ENCODE peak calls at places on chromosome 21, in seven cellular contexts. N is testis, A is prostate gland, Q is GM23248, J is pancreas, F is PC-9, G is heart right ventricle. M is an unnamed sample.

GRCh38 chr21:18248171-18248570 is 3.5 kb downstream of the CHODL start:
- DNase-seq in N (no peak), A (no peak), Q (no peak), J (no peak), F (no peak), G (no peak), M (no peak)

GRCh38 chr21:36055551-36055950 is 4.8 kb downstream of the SETD4 start:
- DNase-seq in N (no peak), A (no peak), Q (no peak), J (no peak), F (no peak), G (peak; percentile 24), M (no peak)

GRCh38 chr21:41830764-41831452 is 48.2 kb downstream of the PRDM15 start:
- DNase-seq in N (no peak), A (no peak), Q (no peak), J (no peak), F (no peak), G (no peak), M (no peak)

GRCh38 chr21:28871388-28872015 is 121.2 kb downstream of the LTN1 start:
- DNase-seq in N (no peak), A (no peak), Q (peak; percentile 44), J (no peak), F (no peak), G (no peak), M (no peak)

GRCh38 chr21:36707763-36708511 is 9.0 kb downstream of the SIM2 start:
- DNase-seq in N (no peak), A (no peak), Q (no peak), J (no peak), F (no peak), G (no peak), M (no peak)

GRCh38 chr21:22421416-22422190 is 1423.4 kb downstream of the NCAM2 start:
- DNase-seq in N (no peak), A (no peak), Q (no peak), J (no peak), F (no peak), G (no peak), M (no peak)

GRCh38 chr21:42137191-42137913 is 66.2 kb downstream of the UMODL1 start:
- DNase-seq in N (no peak), A (no peak), Q (no peak), J (no peak), F (no peak), G (no peak), M (peak; percentile 60)

GRCh38 chr21:24290151-24290833 is 1317.0 kb downstream of the MRPL39 start:
- DNase-seq in N (no peak), A (no peak), Q (no peak), J (no peak), F (no peak), G (no peak), M (no peak)

GRCh38 chr21:36337099-36337509 is 17.1 kb downstream of the MORC3 start:
- DNase-seq in N (no peak), A (peak; percentile 37), Q (peak; percentile 85), J (no peak), F (no peak), G (no peak), M (no peak)

GRCh38 chr21:28333455-28334108 is 659.1 kb downstream of the LTN1 start:
- DNase-seq in N (no peak), A (no peak), Q (peak; percentile 69), J (no peak), F (no peak), G (no peak), M (no peak)

GRCh38 chr21:26710155-26710554 is 135.1 kb downstream of the ADAMTS1 start:
- DNase-seq in N (no peak), A (no peak), Q (no peak), J (no peak), F (no peak), G (no peak), M (no peak)

GRCh38 chr21:31078796-31079195 is 40.5 kb upstream of the KRTAP19-8 start:
- DNase-seq in N (no peak), A (no peak), Q (no peak), J (no peak), F (no peak), G (no peak), M (no peak)

GRCh38 chr21:41961282-41961701 is 7.5 kb upstream of the C2CD2 start:
- DNase-seq in N (no peak), A (no peak), Q (peak; percentile 55), J (no peak), F (no peak), G (no peak), M (no peak)

GRCh38 chr21:37916795-37917142 is 512 bp upstream of the KCNJ6 start:
- DNase-seq in N (peak; percentile 21), A (no peak), Q (peak; percentile 22), J (no peak), F (no peak), G (no peak), M (no peak)

GRCh38 chr21:41439245-41439644 is 13.2 kb downstream of the MX1 start:
- DNase-seq in N (no peak), A (no peak), Q (no peak), J (no peak), F (no peak), G (no peak), M (no peak)

GRCh38 chr21:26887241-26887640 is 42.0 kb upstream of the ADAMTS1 start:
- DNase-seq in N (no peak), A (peak; percentile 65), Q (peak; percentile 38), J (no peak), F (no peak), G (no peak), M (no peak)

GRCh38 chr21:37742532-37742931 is 173.7 kb downstream of the KCNJ6 start:
- DNase-seq in N (no peak), A (no peak), Q (peak; percentile 62), J (no peak), F (no peak), G (no peak), M (no peak)

GRCh38 chr21:31875424-31876097 is 2.7 kb downstream of the HUNK start:
- DNase-seq in N (no peak), A (no peak), Q (peak; percentile 64), J (no peak), F (no peak), G (no peak), M (no peak)

GRCh38 chr21:38958940-38959685 is 153.4 kb downstream of the ETS2 start:
- DNase-seq in N (peak; percentile 32), A (no peak), Q (peak; percentile 82), J (no peak), F (no peak), G (peak; percentile 47), M (peak; percentile 80)

DNA sequence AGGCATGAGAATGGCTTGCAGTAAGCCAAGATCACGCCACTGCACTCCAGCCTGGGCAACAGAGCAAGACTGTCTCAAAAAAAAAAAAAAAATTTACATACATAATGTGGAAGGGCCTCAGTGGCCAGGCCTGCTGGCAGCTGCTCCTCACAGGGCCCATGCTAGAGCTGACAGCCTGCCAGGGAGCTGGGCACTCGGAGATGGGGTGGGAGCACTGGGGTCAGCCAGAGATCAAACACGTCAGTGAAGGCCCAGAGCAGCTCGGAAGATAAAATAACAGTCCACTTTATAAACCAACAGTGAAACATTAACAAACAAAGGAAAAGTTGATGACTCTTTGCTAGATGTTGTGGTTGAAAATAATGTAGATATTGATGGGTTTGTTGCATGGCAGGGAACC is 42.8 kb downstream of the ATP5PF start:
- DNase-seq in N (no peak), A (no peak), Q (no peak), J (no peak), F (no peak), G (no peak), M (no peak)
- H3K36me3 ChIP-seq in N (no peaks in the 10 kb centered on the region), A (no peaks in the 10 kb centered on the region), Q (no peaks in the 10 kb centered on the region), J (no peaks in the 10 kb centered on the region), F (no peaks in the 10 kb centered on the region), G (peaks cover 54% of the 10 kb centered on the region), M (no peaks in the 10 kb centered on the region)

GRCh38 chr21:44021064-44021463 is 9.0 kb downstream of the TRAPPC10 start:
- DNase-seq in N (no peak), A (no peak), Q (no peak), J (no peak), F (no peak), G (no peak), M (no peak)

GRCh38 chr21:44020551-44020950 is 8.4 kb downstream of the TRAPPC10 start:
- DNase-seq in N (no peak), A (no peak), Q (no peak), J (no peak), F (no peak), G (no peak), M (no peak)

GRCh38 chr21:44018813-44019567 is 6.9 kb downstream of the TRAPPC10 start:
- DNase-seq in N (no peak), A (no peak), Q (no peak), J (no peak), F (no peak), G (no peak), M (no peak)

GRCh38 chr21:44018127-44018526 is 6.0 kb downstream of the TRAPPC10 start:
- DNase-seq in N (no peak), A (no peak), Q (no peak), J (no peak), F (no peak), G (no peak), M (no peak)

DNA sequence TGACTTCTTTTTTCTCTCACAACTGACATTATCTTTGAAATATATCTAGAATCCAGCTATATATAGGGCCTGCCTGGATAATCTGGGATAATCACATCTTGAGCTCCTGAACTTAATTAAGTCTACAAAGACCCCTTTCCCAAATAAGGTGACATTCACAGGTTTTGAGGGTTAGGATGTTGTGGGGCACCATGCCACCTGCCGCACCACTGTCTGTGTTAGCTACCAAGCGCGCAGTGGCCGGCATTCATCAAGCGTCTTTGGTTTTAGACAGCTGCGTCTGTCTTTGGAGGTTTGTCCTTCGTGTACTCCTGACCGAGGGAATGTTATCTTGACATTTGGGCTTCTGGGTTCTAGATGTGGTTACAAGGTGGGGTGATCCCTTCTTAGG is 7.5 kb downstream of the TRAPPC10 start:
- DNase-seq in N (no peak), A (no peak), Q (no peak), J (no peak), F (no peak), G (no peak), M (no peak)
- H3K4me1 ChIP-seq in N (no peaks in the 10 kb centered on the region), A (no peaks in the 10 kb centered on the region), Q (peaks cover 16% of the 10 kb centered on the region), J (no peaks in the 10 kb centered on the region), F (no peaks in the 10 kb centered on the region), G (peaks cover 30% of the 10 kb centered on the region), M (peaks cover 6% of the 10 kb centered on the region)

GRCh38 chr21:45222001-45222400 is 65.7 kb downstream of the POFUT2 start:
- DNase-seq in N (no peak), A (no peak), Q (no peak), J (no peak), F (no peak), G (no peak), M (no peak)
- H3K36me3 ChIP-seq in N (no peaks in the 10 kb centered on the region), A (peaks cover 10% of the 10 kb centered on the region), Q (peaks cover 14% of the 10 kb centered on the region), J (no peaks in the 10 kb centered on the region), F (no peaks in the 10 kb centered on the region), G (peaks cover 63% of the 10 kb centered on the region), M (no peaks in the 10 kb centered on the region)

DNA sequence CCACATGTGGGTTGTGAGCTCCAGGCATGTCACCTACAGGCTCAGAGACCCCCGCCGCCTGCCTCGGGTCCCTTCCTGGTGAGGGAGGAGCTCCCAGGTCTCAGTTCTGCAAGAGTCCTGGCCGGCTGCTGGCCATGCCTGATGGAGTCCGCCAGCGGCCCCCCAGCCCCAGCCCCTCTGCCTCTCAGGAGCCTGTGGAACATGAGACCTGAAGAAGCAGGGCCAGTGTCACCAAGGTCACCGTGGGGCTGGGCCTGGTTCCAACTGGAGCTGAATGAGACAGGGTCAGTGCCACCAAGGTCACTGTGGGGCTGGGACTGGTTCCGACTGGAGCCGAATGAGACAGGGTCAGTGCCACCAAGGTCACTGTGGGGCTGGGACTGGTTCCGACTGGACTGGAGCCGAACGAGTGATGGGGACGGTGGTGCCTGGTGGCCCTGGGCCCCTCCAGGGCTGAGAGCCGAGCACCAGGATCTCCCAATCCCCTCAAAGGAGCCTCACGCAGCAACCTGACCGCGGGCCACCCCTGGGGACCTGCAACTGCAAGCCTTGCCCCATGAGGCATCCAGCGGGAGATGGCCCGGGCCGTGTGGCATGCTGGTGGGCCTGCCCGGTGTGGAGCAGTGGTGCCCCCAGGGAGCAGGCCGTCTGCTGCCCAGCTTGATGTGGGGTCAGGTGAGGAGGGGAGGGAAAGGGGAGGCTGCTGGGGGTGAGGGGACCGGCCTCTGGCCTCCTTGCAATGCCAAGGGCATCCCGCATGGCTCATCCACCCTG is 14.5 kb upstream of the PTTG1IP start:
- DNase-seq in N (no peak), A (no peak), Q (no peak), J (no peak), F (no peak), G (no peak), M (peak; percentile 75)
- H3K4me1 ChIP-seq in N (no peaks in the 10 kb centered on the region), A (no peaks in the 10 kb centered on the region), Q (no peaks in the 10 kb centered on the region), J (no peaks in the 10 kb centered on the region), F (peaks cover 7% of the 10 kb centered on the region), G (no peaks in the 10 kb centered on the region), M (no peaks in the 10 kb centered on the region)